ENCODE peak calls at places on chromosomes 12 and 14, in eight cellular contexts. One of them, this sample, is unnamed.

GRCh38 chr14:36279306-36280244 is 40.9 kb downstream of the MBIP start:
- ATAC-seq in HepG2: no peak
- ATAC-seq in Panc1: no peak
- ATAC-seq in upper lobe of left lung: no peak
- ATAC-seq in HCT116: no peak
- ATAC-seq in K562: peak
- ATAC-seq in GM23338: peak
- ATAC-seq in GM12878: no peak
- ATAC-seq in this sample: no peak

GRCh38 chr14:71739273-71739990 is 192.8 kb upstream of the RGS6 start:
- ATAC-seq in HepG2: peak
- ATAC-seq in Panc1: no peak
- ATAC-seq in upper lobe of left lung: no peak
- ATAC-seq in HCT116: peak
- ATAC-seq in K562: peak
- ATAC-seq in GM23338: peak
- ATAC-seq in GM12878: peak
- ATAC-seq in this sample: no peak

GRCh38 chr14:92058006-92058917 is 18.4 kb upstream of the TRIP11 start:
- ATAC-seq in HepG2: no peak
- ATAC-seq in Panc1: no peak
- ATAC-seq in upper lobe of left lung: no peak
- ATAC-seq in HCT116: no peak
- ATAC-seq in K562: no peak
- ATAC-seq in GM23338: peak
- ATAC-seq in GM12878: no peak
- ATAC-seq in this sample: no peak

GRCh38 chr12:68094645-68095395 is 64.7 kb downstream of the IFNG start:
- ATAC-seq in HepG2: no peak
- ATAC-seq in Panc1: no peak
- ATAC-seq in upper lobe of left lung: no peak
- ATAC-seq in HCT116: no peak
- ATAC-seq in K562: no peak
- ATAC-seq in GM23338: no peak
- ATAC-seq in GM12878: no peak
- ATAC-seq in this sample: no peak

GRCh38 chr12:69987453-69988102 is 162.6 kb downstream of the MYRFL start:
- ATAC-seq in HepG2: no peak
- ATAC-seq in Panc1: no peak
- ATAC-seq in upper lobe of left lung: peak
- ATAC-seq in HCT116: peak
- ATAC-seq in K562: no peak
- ATAC-seq in GM23338: no peak
- ATAC-seq in GM12878: no peak
- ATAC-seq in this sample: peak

GRCh38 chr12:55330446-55330845 is at the start of gene OR6C3:
- ATAC-seq in HepG2: no peak
- ATAC-seq in Panc1: no peak
- ATAC-seq in upper lobe of left lung: no peak
- ATAC-seq in HCT116: no peak
- ATAC-seq in K562: no peak
- ATAC-seq in GM23338: no peak
- ATAC-seq in GM12878: no peak
- ATAC-seq in this sample: no peak

GRCh38 chr12:8629486-8630033 is 16.9 kb upstream of the AICDA start:
- ATAC-seq in HepG2: no peak
- ATAC-seq in Panc1: no peak
- ATAC-seq in upper lobe of left lung: no peak
- ATAC-seq in HCT116: no peak
- ATAC-seq in K562: no peak
- ATAC-seq in GM23338: no peak
- ATAC-seq in GM12878: peak
- ATAC-seq in this sample: no peak

GRCh38 chr12:66297080-66297479 is 5.2 kb upstream of the HELB start:
- ATAC-seq in HepG2: no peak
- ATAC-seq in Panc1: no peak
- ATAC-seq in upper lobe of left lung: no peak
- ATAC-seq in HCT116: no peak
- ATAC-seq in K562: no peak
- ATAC-seq in GM23338: no peak
- ATAC-seq in GM12878: no peak
- ATAC-seq in this sample: no peak

DNA sequence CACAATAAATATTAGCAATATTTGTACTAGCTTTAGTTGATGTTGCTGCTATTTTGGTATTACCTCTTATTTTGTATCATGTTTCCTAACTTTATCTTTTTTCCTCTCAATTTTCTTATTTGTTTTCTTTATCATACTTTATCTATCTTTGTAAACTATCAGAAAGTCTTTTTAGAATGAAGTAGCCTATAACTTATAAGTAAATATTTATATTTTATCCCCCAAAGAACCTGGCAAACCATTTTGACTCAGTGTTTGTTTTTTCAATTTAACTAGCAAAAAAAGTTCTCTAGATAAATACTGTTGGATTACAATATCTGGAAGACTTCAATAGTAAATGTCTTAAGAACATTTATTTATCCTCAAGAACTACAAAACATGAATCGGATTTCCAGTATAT is 135.7 kb upstream of the PDZRN4 start:
- ATAC-seq in HepG2: no peak
- ATAC-seq in Panc1: no peak
- ATAC-seq in upper lobe of left lung: no peak
- ATAC-seq in HCT116: no peak
- ATAC-seq in K562: no peak
- ATAC-seq in GM23338: no peak
- ATAC-seq in GM12878: no peak
- ATAC-seq in this sample: no peak
- TF ChIP-seq POLR2AphosphoS5 in HepG2: no peak
- TF ChIP-seq POLR2AphosphoS5 in Panc1: no peak
- TF ChIP-seq POLR2AphosphoS5 in upper lobe of left lung: no peak
- TF ChIP-seq POLR2AphosphoS5 in HCT116: no peak
- TF ChIP-seq POLR2AphosphoS5 in K562: no peak
- TF ChIP-seq POLR2AphosphoS5 in GM23338: no peak
- TF ChIP-seq POLR2AphosphoS5 in GM12878: no peak
- TF ChIP-seq POLR2AphosphoS5 in this sample: no peak

DNA sequence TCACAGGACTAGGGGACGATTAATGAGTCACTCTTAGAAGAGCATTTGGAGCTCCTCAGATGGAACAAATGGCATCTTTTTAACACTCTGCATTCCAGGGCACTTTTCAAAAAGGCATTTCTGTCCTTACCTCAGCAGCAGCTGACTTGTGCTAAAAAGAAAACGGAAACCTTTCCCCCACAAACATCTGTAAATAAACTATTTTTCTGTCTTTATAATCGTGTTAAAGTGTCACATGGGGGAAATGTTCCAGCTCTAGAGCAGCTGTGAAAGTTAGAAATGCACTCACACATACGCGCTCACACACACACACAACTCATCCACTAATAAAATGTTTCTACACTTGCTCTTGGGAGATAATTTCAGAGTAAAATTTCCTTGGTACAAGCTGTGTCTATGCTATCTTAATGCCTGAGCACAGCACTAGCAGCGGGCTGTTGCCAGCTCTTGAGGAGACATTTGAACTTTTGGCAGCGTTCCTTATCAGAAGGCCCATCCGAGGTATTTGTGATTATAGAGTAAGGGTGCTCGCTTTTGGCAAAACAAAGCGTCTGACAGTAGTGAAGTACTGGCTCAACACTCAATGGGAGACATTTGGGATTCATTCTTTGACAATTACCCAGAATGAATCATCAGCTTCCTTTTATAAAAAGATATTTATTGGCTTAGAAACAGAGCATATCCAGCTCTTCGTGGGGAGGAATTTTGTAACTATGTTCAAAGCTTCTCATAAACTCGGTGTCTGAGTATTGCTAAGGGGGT is 141.4 kb downstream of the PLXNC1 start:
- ATAC-seq in HepG2: no peak
- ATAC-seq in Panc1: no peak
- ATAC-seq in upper lobe of left lung: no peak
- ATAC-seq in HCT116: no peak
- ATAC-seq in K562: peak
- ATAC-seq in GM23338: no peak
- ATAC-seq in GM12878: no peak
- ATAC-seq in this sample: peak
- TF ChIP-seq POLR2AphosphoS5 in HepG2: no peak
- TF ChIP-seq POLR2AphosphoS5 in Panc1: no peak
- TF ChIP-seq POLR2AphosphoS5 in upper lobe of left lung: no peak
- TF ChIP-seq POLR2AphosphoS5 in HCT116: no peak
- TF ChIP-seq POLR2AphosphoS5 in K562: no peak
- TF ChIP-seq POLR2AphosphoS5 in GM23338: no peak
- TF ChIP-seq POLR2AphosphoS5 in GM12878: no peak
- TF ChIP-seq POLR2AphosphoS5 in this sample: peak

DNA sequence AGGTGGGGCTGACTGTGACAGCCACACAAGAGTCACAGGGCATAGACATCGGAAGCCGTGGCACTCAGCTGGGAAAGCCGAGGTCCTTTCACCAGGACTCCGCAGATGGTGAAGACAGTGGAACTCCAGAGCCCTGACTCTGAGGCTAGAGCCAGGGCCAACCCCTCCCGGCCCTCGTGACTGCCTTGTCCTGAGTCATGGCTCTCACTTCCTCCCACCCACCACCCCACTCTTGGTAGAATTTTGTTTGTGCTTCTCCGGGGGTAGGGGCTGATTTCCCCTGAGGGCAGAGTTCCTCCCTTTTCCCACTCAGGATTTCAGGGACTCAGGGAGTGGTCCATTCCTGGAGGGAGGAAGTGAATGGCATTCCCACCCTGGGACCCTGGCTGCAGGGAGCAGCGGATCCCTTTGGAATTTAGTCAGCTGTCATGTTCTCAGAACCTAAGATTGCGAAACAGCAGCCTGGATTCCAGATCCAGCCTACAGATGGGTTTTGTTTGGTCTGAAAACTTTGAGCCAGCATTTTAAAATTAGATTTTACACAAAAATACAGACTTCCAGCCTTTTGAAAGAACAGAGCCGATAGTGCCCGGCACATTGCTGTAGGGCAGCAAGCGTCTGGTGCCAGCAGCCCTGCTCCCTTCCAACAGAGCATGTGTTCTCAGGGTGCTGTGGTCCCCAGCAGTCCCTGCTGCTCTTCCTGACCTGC is 50.7 kb downstream of the TPCN1 start:
- ATAC-seq in HepG2: peak
- ATAC-seq in Panc1: no peak
- ATAC-seq in upper lobe of left lung: peak
- ATAC-seq in HCT116: no peak
- ATAC-seq in K562: peak
- ATAC-seq in GM23338: no peak
- ATAC-seq in GM12878: peak
- ATAC-seq in this sample: peak
- TF ChIP-seq POLR2AphosphoS5 in HepG2: no peak
- TF ChIP-seq POLR2AphosphoS5 in Panc1: no peak
- TF ChIP-seq POLR2AphosphoS5 in upper lobe of left lung: peak
- TF ChIP-seq POLR2AphosphoS5 in HCT116: no peak
- TF ChIP-seq POLR2AphosphoS5 in K562: no peak
- TF ChIP-seq POLR2AphosphoS5 in GM23338: no peak
- TF ChIP-seq POLR2AphosphoS5 in GM12878: no peak
- TF ChIP-seq POLR2AphosphoS5 in this sample: peak

GRCh38 chr14:69353168-69353567 is 44.9 kb downstream of the ERH start:
- ATAC-seq in HepG2: no peak
- ATAC-seq in Panc1: no peak
- ATAC-seq in upper lobe of left lung: no peak
- ATAC-seq in HCT116: no peak
- ATAC-seq in K562: no peak
- ATAC-seq in GM23338: no peak
- ATAC-seq in GM12878: peak
- ATAC-seq in this sample: no peak

GRCh38 chr14:69356903-69357543 is 41.1 kb downstream of the ERH start:
- ATAC-seq in HepG2: no peak
- ATAC-seq in Panc1: no peak
- ATAC-seq in upper lobe of left lung: no peak
- ATAC-seq in HCT116: no peak
- ATAC-seq in K562: no peak
- ATAC-seq in GM23338: no peak
- ATAC-seq in GM12878: no peak
- ATAC-seq in this sample: no peak

GRCh38 chr14:69355955-69356321 is 42.2 kb downstream of the ERH start:
- ATAC-seq in HepG2: no peak
- ATAC-seq in Panc1: no peak
- ATAC-seq in upper lobe of left lung: no peak
- ATAC-seq in HCT116: no peak
- ATAC-seq in K562: no peak
- ATAC-seq in GM23338: no peak
- ATAC-seq in GM12878: no peak
- ATAC-seq in this sample: peak

GRCh38 chr14:69355155-69355954 is 42.7 kb downstream of the ERH start:
- ATAC-seq in HepG2: peak
- ATAC-seq in Panc1: no peak
- ATAC-seq in upper lobe of left lung: no peak
- ATAC-seq in HCT116: no peak
- ATAC-seq in K562: no peak
- ATAC-seq in GM23338: no peak
- ATAC-seq in GM12878: peak
- ATAC-seq in this sample: peak

DNA sequence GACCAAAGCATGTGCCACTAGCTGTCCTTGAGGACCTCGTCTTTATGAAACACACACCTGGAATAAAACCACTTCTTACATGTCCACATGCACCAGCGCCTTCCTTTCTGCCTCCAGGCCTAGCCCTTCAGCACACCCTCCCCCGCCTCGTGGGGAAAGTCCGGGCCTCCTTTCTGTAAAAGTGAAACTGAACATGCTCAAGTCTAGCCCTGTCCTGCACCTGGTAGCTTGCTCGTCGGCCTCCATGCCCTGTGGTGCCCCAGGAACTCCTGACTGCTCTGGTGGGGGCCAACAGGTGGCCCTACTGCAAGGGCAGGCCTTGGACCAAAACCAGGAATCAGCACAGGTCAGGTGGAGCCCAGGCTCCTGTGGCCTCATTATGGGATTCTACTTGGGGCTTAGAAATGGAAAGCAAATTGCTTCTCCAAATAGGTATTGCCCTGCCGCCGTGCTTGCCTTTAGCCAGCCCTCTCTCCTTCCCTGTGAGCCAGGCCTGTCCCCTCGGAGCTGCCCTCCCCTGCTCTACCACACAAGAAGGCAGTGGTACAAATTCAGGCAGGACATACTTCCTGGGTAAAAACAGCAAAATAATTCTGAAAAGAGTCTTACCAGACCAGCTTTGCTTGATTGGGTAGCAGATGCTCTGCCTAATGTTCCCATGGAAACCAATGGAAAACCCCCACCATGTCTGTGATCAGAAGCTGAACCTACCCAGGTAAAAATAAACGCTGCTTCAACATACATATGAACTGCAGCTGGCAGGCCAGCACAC is 43.5 kb downstream of the ERH start:
- ATAC-seq in HepG2: peak
- ATAC-seq in Panc1: peak
- ATAC-seq in upper lobe of left lung: no peak
- ATAC-seq in HCT116: no peak
- ATAC-seq in K562: no peak
- ATAC-seq in GM23338: peak
- ATAC-seq in GM12878: peak
- ATAC-seq in this sample: no peak
- TF ChIP-seq POLR2AphosphoS5 in HepG2: no peak
- TF ChIP-seq POLR2AphosphoS5 in Panc1: no peak
- TF ChIP-seq POLR2AphosphoS5 in upper lobe of left lung: no peak
- TF ChIP-seq POLR2AphosphoS5 in HCT116: no peak
- TF ChIP-seq POLR2AphosphoS5 in K562: no peak
- TF ChIP-seq POLR2AphosphoS5 in GM23338: no peak
- TF ChIP-seq POLR2AphosphoS5 in GM12878: peak
- TF ChIP-seq POLR2AphosphoS5 in this sample: no peak

GRCh38 chr12:64798165-64798564 is 26.3 kb upstream of the TBC1D30 start:
- ATAC-seq in HepG2: no peak
- ATAC-seq in Panc1: no peak
- ATAC-seq in upper lobe of left lung: no peak
- ATAC-seq in HCT116: no peak
- ATAC-seq in K562: no peak
- ATAC-seq in GM23338: no peak
- ATAC-seq in GM12878: no peak
- ATAC-seq in this sample: no peak
- TF ChIP-seq POLR2AphosphoS5 in HepG2: no peak
- TF ChIP-seq POLR2AphosphoS5 in Panc1: no peak
- TF ChIP-seq POLR2AphosphoS5 in upper lobe of left lung: no peak
- TF ChIP-seq POLR2AphosphoS5 in HCT116: no peak
- TF ChIP-seq POLR2AphosphoS5 in K562: no peak
- TF ChIP-seq POLR2AphosphoS5 in GM23338: no peak
- TF ChIP-seq POLR2AphosphoS5 in GM12878: no peak
- TF ChIP-seq POLR2AphosphoS5 in this sample: no peak

This sample was measured in gastroesophageal sphincter.